ENCODE peak calls at places on chromosomes 2 and 18, in nine cellular contexts. Q, L, F, X, M, B, Y, T and U are unnamed samples.
A peak's percentile ranks its signal among the peaks of the same experiment; 100 is the strongest.

GRCh38 chr18:27728659-27729058 is 448.3 kb downstream of the CDH2 start:
- DNase-seq in Y (no peak), F (no peak), B (no peak), X (no peak), L (no peak), Q (no peak), M (no peak), T (no peak), U (no peak)

GRCh38 chr2:71894266-71894665 is 253.4 kb downstream of the CYP26B1 start:
- DNase-seq in L (no peak), M (peak; percentile 11), Q (no peak), Y (no peak), F (no peak), B (no peak), X (no peak), T (no peak), U (peak; percentile 8)

GRCh38 chr18:77132369-77133050 is at the start of gene MBP:
- DNase-seq in F (no peak), M (peak; percentile 67), T (peak; percentile 96), Q (peak; percentile 56), L (no peak), X (peak; percentile 87), B (peak; percentile 89), Y (peak; percentile 92), U (peak; percentile 64)

GRCh38 chr2:227134591-227134990 is 29.4 kb downstream of the COL4A4 start:
- DNase-seq in Q (no peak), M (no peak), X (no peak), F (no peak), L (no peak), B (no peak), T (no peak), Y (no peak), U (no peak)

GRCh38 chr18:12659904-12660605 is 2.1 kb upstream of the SPIRE1 start:
- DNase-seq in T (no peak), X (peak; percentile 66), F (peak; percentile 70), B (peak; percentile 40), Y (no peak), Q (no peak), L (peak; percentile 31), M (peak; percentile 70), U (no peak)

GRCh38 chr18:12159446-12159845 is 65.8 kb downstream of the ANKRD62 start:
- DNase-seq in M (no peak), B (no peak), F (peak; percentile 7), Y (no peak), X (no peak), Q (no peak), T (no peak), L (no peak), U (no peak)

GRCh38 chr2:29033172-29033571 is 41.2 kb downstream of the PCARE start:
- DNase-seq in M (no peak), Q (no peak), L (peak; percentile 66), Y (no peak), F (peak; percentile 22), X (no peak), B (no peak), T (no peak), U (no peak)

GRCh38 chr2:162623888-162624287 is 214.7 kb downstream of the KCNH7 start:
- DNase-seq in F (no peak), L (no peak), M (no peak), Y (no peak), T (no peak), X (no peak), Q (no peak), B (no peak), U (no peak)

GRCh38 chr18:51537487-51537886 is 340.0 kb upstream of the MEX3C start:
- DNase-seq in T (no peak), M (no peak), Q (peak; percentile 56), L (no peak), F (no peak), X (peak; percentile 60), B (no peak), Y (no peak), U (no peak)

GRCh38 chr2:56687169-56687568 is 503.4 kb downstream of the CCDC85A start:
- DNase-seq in L (no peak), T (no peak), M (no peak), F (no peak), B (no peak), X (no peak), Q (no peak), Y (no peak), U (no peak)

DNA sequence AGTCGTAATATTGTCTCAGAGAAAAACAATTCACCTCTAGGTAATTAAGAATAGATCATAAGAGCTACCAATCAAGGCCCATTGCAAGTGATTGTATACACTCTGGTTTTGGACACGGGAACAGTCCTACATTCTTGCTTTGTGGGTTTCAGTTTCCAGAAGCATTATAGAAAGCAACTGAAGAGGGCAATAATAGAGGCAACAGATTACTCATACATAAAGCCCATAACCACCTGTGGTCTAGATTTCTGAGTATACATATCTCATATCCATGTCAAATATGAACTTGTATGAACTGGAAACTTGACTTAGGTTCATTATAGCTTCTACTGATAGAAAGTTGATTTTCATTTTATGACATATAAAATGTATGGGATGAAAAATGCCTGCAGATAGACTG is 65.4 kb downstream of the DIS3L2 start:
- DNase-seq in Q (no peak), T (no peak), L (no peak), B (no peak), M (no peak), X (no peak), F (no peak), Y (no peak), U (no peak)
- TF ChIP-seq CTCF in Q (no peak), T (no peak), L (no peak), B (no peak), M (no peak), X (no peak), F (no peak), Y (no peak), U (no peak)

GRCh38 chr18:7117390-7118355 is at the start of gene LAMA1:
- DNase-seq in B (no peak), L (no peak), T (peak; percentile 86), Q (no peak), F (peak; percentile 10), Y (peak; percentile 21), X (peak; percentile 14), M (peak; percentile 24), U (peak; percentile 85)
- TF ChIP-seq POLR2A in B (no peak), L (no peak), T (no peak), Q (no peak), F (no peak), Y (no peak), X (no peak), M (no peak), U (no peak)

GRCh38 chr2:113281920-113282746 is 3.4 kb upstream of the PAX8 start:
- DNase-seq in M (no peak), T (no peak), F (peak; percentile 10), X (no peak), Y (no peak), L (no peak), B (no peak), Q (no peak), U (no peak)

GRCh38 chr2:113283704-113284284 is 5.1 kb upstream of the PAX8 start:
- DNase-seq in X (peak; percentile 72), T (no peak), L (peak; percentile 60), Q (peak; percentile 66), Y (peak; percentile 72), F (peak; percentile 92), M (peak; percentile 35), B (peak; percentile 52), U (no peak)

GRCh38 chr2:113285816-113286215 is 7.1 kb upstream of the PAX8 start:
- DNase-seq in M (no peak), L (no peak), F (no peak), T (no peak), X (no peak), Q (no peak), B (no peak), Y (no peak), U (no peak)

GRCh38 chr2:113284481-113284880 is 5.8 kb upstream of the PAX8 start:
- DNase-seq in Q (no peak), M (no peak), B (no peak), X (no peak), T (no peak), F (peak; percentile 24), L (no peak), Y (no peak), U (no peak)

GRCh38 chr2:113282747-113283533 is 4.2 kb upstream of the PAX8 start:
- DNase-seq in X (peak; percentile 77), L (peak; percentile 89), F (peak; percentile 4), T (peak; percentile 28), Y (peak; percentile 87), Q (peak; percentile 50), B (peak; percentile 26), M (no peak), U (no peak)
- TF ChIP-seq CTCF in X (peak; percentile 63), L (peak; percentile 35), F (peak; percentile 6), T (peak; percentile 49), Y (peak; percentile 19), Q (peak; percentile 14), B (peak; percentile 35), M (no peak), U (no peak)

GRCh38 chr18:9828794-9829712 is 56.7 kb upstream of the TXNDC2 start:
- DNase-seq in F (no peak), M (no peak), L (no peak), B (no peak), X (no peak), T (no peak), Y (no peak), Q (no peak), U (peak; percentile 48)

GRCh38 chr18:9826666-9827065 is 59.1 kb upstream of the TXNDC2 start:
- DNase-seq in X (no peak), T (no peak), B (no peak), L (no peak), F (no peak), Y (no peak), M (no peak), Q (no peak), U (peak; percentile 54)

GRCh38 chr18:9827211-9827855 is 58.4 kb upstream of the TXNDC2 start:
- DNase-seq in X (no peak), Q (no peak), T (no peak), F (no peak), L (no peak), B (peak; percentile 2), Y (no peak), M (no peak), U (no peak)

GRCh38 chr18:9825571-9826073 is 60.2 kb upstream of the TXNDC2 start:
- DNase-seq in F (peak; percentile 96), B (peak; percentile 71), X (no peak), Y (no peak), M (no peak), L (peak; percentile 65), T (no peak), Q (no peak), U (peak; percentile 46)

DNA sequence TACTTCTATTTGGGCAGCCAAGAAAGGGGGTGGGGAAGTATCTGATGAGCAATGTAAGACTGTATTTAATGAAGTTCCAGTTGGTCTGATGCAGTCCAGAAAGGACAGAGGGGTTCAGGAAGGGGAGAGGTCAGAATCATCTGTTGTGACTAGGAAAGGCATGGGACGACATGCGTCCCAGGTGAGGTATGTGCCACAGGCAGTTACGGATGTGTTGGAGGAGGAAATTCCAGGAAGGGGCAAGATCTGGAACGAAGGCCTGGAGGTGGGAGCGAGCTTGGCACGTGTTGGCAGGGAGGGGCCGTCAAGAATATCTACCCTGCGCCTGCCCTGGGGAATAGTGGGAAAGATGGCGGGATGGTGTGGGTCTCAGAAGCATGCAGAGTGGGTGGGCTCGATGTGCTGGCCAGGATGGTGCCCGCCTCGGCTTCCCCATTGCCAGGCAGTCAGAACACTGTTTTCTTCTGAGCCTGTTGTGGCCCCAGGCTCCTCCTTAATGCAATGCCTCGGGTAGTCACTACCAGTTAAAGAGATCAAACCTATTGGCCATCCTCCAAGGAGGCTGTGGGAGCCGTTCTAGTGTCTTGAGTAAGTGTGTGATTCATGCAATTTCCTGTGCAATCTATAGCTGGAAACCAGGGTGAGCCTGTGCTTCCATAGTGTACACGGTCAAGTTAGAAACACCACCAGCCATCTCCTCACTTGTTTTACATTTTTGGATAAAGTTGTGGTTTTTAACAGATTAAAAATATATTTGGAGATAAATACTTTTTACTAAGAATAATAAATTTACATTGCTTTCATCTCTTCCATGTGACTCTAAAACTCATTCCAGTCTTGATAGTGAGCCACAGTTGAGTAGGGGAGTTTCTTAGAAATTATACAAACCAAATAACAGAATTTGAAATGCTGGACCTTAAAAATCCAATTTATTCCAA is 57.6 kb upstream of the TXNDC2 start:
- DNase-seq in Q (peak; percentile 57), X (no peak), M (peak; percentile 66), Y (peak; percentile 42), B (no peak), F (peak; percentile 100), T (peak; percentile 46), L (peak; percentile 86), U (peak; percentile 82)
- TF ChIP-seq POLR2A in Q (no peak), X (no peak), M (no peak), Y (peak; percentile 41), B (no peak), F (no peak), T (no peak), L (no peak), U (no peak)